ENCODE peak calls at places on chromosome 15, in ten cellular contexts. V, Y, Q, L, S, O, B, U, F and M are unnamed samples.

GRCh38 chr15:42366151-42366550 is 6.8 kb downstream of the CAPN3 start:
- DNase-seq in O (no peak), Y (no peak), F (no peak), L (no peak), U (no peak), S (no peak), B (no peak), Q (no peak), V (no peak), M (no peak)

GRCh38 chr15:65940618-65940909 is 71.3 kb downstream of the RAB11A start:
- DNase-seq in V (peak; percentile 21), B (peak; percentile 13), U (no peak), Q (no peak), F (no peak), Y (no peak), O (no peak), L (peak; percentile 10), S (peak; percentile 53), M (no peak)

GRCh38 chr15:70690491-70691281 is 72.7 kb downstream of the UACA start:
- DNase-seq in B (peak; percentile 22), V (no peak), L (no peak), U (no peak), Y (no peak), Q (no peak), S (no peak), O (no peak), F (no peak), M (no peak)

GRCh38 chr15:58458076-58458475 is 26.3 kb downstream of the LIPC start:
- DNase-seq in L (no peak), Q (no peak), V (no peak), Y (no peak), F (no peak), U (no peak), B (no peak), S (no peak), O (no peak), M (no peak)

GRCh38 chr15:62325597-62325996 is 160.5 kb upstream of the C2CD4B start:
- DNase-seq in L (no peak), F (no peak), S (no peak), Q (no peak), Y (no peak), B (no peak), O (no peak), V (no peak), U (no peak), M (no peak)

GRCh38 chr15:98272586-98272985 is 312.1 kb downstream of the ARRDC4 start:
- DNase-seq in F (peak; percentile 15), S (no peak), U (no peak), Y (no peak), V (no peak), B (no peak), L (no peak), O (no peak), Q (no peak), M (no peak)

GRCh38 chr15:101027273-101027901 is 108.2 kb downstream of the LRRK1 start:
- DNase-seq in B (no peak), U (no peak), O (no peak), Y (peak; percentile 60), F (no peak), L (no peak), S (no peak), V (no peak), Q (no peak), M (no peak)

GRCh38 chr15:78925956-78926743 is 18.7 kb downstream of the CTSH start:
- DNase-seq in V (no peak), B (no peak), U (no peak), O (no peak), L (no peak), S (no peak), Y (peak; percentile 58), Q (no peak), F (no peak), M (no peak)

GRCh38 chr15:99921086-99921485 is 187.8 kb upstream of the LYSMD4 start:
- DNase-seq in F (no peak), U (peak; percentile 50), Q (no peak), S (no peak), L (peak; percentile 10), V (no peak), B (no peak), O (no peak), Y (no peak), M (no peak)

GRCh38 chr15:63430766-63431451 is 49.3 kb upstream of the CA12 start:
- DNase-seq in B (no peak), S (peak; percentile 40), Q (no peak), Y (no peak), V (no peak), U (no peak), L (peak; percentile 48), O (no peak), F (no peak), M (no peak)

GRCh38 chr15:40743921-40744809 is 10.9 kb downstream of the RMDN3 start:
- DNase-seq in V (peak; percentile 90), Y (no peak), O (no peak), Q (no peak), F (no peak), S (peak; percentile 93), L (peak; percentile 94), U (peak; percentile 76), B (peak; percentile 84), M (no peak)

GRCh38 chr15:45326776-45327175 is 51.6 kb downstream of the GATM start:
- DNase-seq in L (no peak), U (no peak), Q (no peak), V (no peak), F (no peak), S (no peak), Y (no peak), O (no peak), B (no peak), M (no peak)

GRCh38 chr15:38085931-38086562 is 151.6 kb downstream of the TMCO5A start:
- DNase-seq in F (no peak), Y (no peak), U (peak; percentile 33), V (peak; percentile 68), L (peak; percentile 21), O (no peak), Q (no peak), S (peak; percentile 64), B (peak; percentile 66), M (no peak)

GRCh38 chr15:52529289-52529929 is 729 bp upstream of the MYO5A start:
- DNase-seq in Y (no peak), F (no peak), V (no peak), O (peak; percentile 31), S (no peak), U (no peak), L (no peak), Q (no peak), B (no peak), M (no peak)

GRCh38 chr15:63677778-63678177 is 80.6 kb downstream of the FBXL22 start:
- DNase-seq in L (no peak), B (no peak), V (no peak), U (peak; percentile 1), Q (peak; percentile 90), S (no peak), O (no peak), F (peak; percentile 36), Y (no peak), M (no peak)

GRCh38 chr15:45449878-45450277 is 71.5 kb upstream of the GATM start:
- DNase-seq in L (no peak), Q (peak; percentile 89), O (no peak), Y (no peak), V (no peak), S (no peak), B (no peak), F (no peak), U (no peak), M (no peak)

GRCh38 chr15:80265021-80265420 is 13.0 kb upstream of the CTXND1 start:
- DNase-seq in B (no peak), O (no peak), Y (no peak), F (no peak), L (peak; percentile 55), Q (no peak), S (peak; percentile 64), U (no peak), V (peak; percentile 34), M (no peak)

GRCh38 chr15:64247906-64248541 is 85.2 kb upstream of the PPIB start:
- DNase-seq in S (peak; percentile 93), Q (no peak), V (peak; percentile 91), Y (no peak), L (peak; percentile 91), B (peak; percentile 96), O (peak; percentile 13), U (peak; percentile 94), F (peak; percentile 30), M (peak; percentile 72)

GRCh38 chr15:39354188-39354587 is 226.7 kb upstream of the THBS1 start:
- DNase-seq in F (no peak), L (no peak), S (no peak), B (no peak), V (no peak), Y (no peak), Q (no peak), O (no peak), U (no peak), M (no peak)

GRCh38 chr15:64776402-64776786 is 1.0 kb upstream of the RBPMS2 start:
- DNase-seq in Q (no peak), U (no peak), O (no peak), L (no peak), Y (no peak), B (no peak), S (no peak), V (no peak), F (no peak), M (no peak)

GRCh38 chr15:43922021-43922420 is 95.2 kb downstream of the WDR76 start:
- DNase-seq in Y (no peak), Q (no peak), O (no peak), F (no peak), L (peak; percentile 34), U (peak; percentile 62), S (no peak), B (no peak), V (peak; percentile 38), M (no peak)

GRCh38 chr15:77026501-77027110 is 31.7 kb downstream of the PSTPIP1 start:
- DNase-seq in B (no peak), U (no peak), Y (peak; percentile 50), O (no peak), S (no peak), V (no peak), F (no peak), L (no peak), Q (no peak), M (no peak)